ENCODE peak calls at places on chromosomes 3 and 15, in five cellular contexts. D is suprapubic skin; L is cardiac muscle cell; G is CD8-positive, alpha-beta T cell; M is HCT116. P is an unnamed sample.

GRCh38 chr3:31934018-31934417 is 47.0 kb downstream of the OSBPL10 start:
- DNase-seq in D (no peak), L (no peak), G (no peak), M (no peak), P (no peak)

GRCh38 chr3:72523409-72524172 is 324.7 kb downstream of the SHQ1 start:
- DNase-seq in D (no peak), L (no peak), G (no peak), M (no peak), P (no peak)

GRCh38 chr3:184415229-184415517 is 35.3 kb downstream of the CHRD start:
- DNase-seq in D (no peak), L (no peak), G (no peak), M (no peak), P (no peak)

GRCh38 chr15:40424483-40425115 is 16.2 kb upstream of the BAHD1 start:
- DNase-seq in D (no peak), L (no peak), G (no peak), M (no peak), P (no peak)

GRCh38 chr3:17894434-17895060 is 152.1 kb upstream of the TBC1D5 start:
- DNase-seq in D (no peak), L (peak; percentile 64), G (no peak), M (peak; percentile 56), P (peak; percentile 42)

GRCh38 chr3:58116985-58117384 is 93.8 kb downstream of the DNASE1L3 start:
- DNase-seq in D (no peak), L (no peak), G (no peak), M (no peak), P (no peak)

GRCh38 chr3:129723558-129724324 is 117.3 kb upstream of the PLXND1 start:
- DNase-seq in D (peak; percentile 80), L (peak; percentile 28), G (no peak), M (no peak), P (no peak)

GRCh38 chr3:40211579-40211978 is 97.9 kb upstream of the EIF1B start:
- DNase-seq in D (no peak), L (no peak), G (no peak), M (no peak), P (no peak)

GRCh38 chr3:169597083-169597609 is 66.4 kb downstream of the MECOM start:
- DNase-seq in D (no peak), L (no peak), G (no peak), M (no peak), P (no peak)

GRCh38 chr3:105466072-105466471 is 99.4 kb downstream of the ALCAM start:
- DNase-seq in D (no peak), L (no peak), G (no peak), M (no peak), P (no peak)

GRCh38 chr3:43153189-43154083 is 47.6 kb upstream of the POMGNT2 start:
- DNase-seq in D (peak; percentile 72), L (no peak), G (no peak), M (no peak), P (no peak)

GRCh38 chr3:64224826-64225606 is at the start of gene PRICKLE2:
- DNase-seq in D (peak; percentile 90), L (peak; percentile 41), G (no peak), M (no peak), P (no peak)

GRCh38 chr15:74540135-74540760 is 772 bp upstream of the ARID3B start:
- DNase-seq in D (no peak), L (no peak), G (no peak), M (no peak), P (no peak)

GRCh38 chr3:632571-633170 is 436.1 kb downstream of the CHL1 start:
- DNase-seq in D (no peak), L (peak; percentile 81), G (no peak), M (peak; percentile 35), P (peak; percentile 2)

GRCh38 chr3:160981217-160981938 is 123.8 kb downstream of the B3GALNT1 start:
- DNase-seq in D (no peak), L (no peak), G (no peak), M (no peak), P (no peak)

GRCh38 chr3:81307221-81307620 is 454.2 kb downstream of the GBE1 start:
- DNase-seq in D (no peak), L (no peak), G (no peak), M (no peak), P (no peak)

GRCh38 chr15:69909719-69910444 is 187.8 kb downstream of the TLE3 start:
- DNase-seq in D (no peak), L (no peak), G (no peak), M (peak; percentile 3), P (no peak)

DNA sequence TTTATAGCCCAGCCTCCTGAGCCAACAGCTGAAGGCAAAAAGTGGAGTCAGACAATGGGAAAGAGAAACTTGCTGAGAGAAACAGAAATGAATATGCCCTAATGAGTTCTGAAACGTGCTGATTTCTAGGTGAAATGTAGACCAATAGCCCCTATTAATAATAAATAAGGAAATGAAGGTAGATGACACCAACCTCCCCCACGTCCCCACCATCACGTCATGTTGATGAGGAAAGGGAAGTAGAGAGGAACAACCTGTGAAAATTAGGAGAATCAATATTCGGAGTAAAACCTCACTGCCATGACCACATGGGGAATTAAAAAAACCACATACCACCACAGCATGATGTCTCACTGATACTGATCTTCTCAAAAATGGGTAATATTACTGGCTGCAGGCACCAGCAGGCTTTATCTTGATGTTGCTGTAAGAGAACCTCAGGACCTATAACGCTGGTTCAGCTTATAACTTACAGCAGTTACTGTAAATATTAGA is 64.0 kb downstream of the KAT2B start:
- DNase-seq in D (no peak), L (no peak), G (no peak), M (no peak), P (peak; percentile 35)
- H3K27me3 ChIP-seq in D (no peaks in the 10 kb centered on the region), L (no peaks in the 10 kb centered on the region), G (no peaks in the 10 kb centered on the region), M (no peaks in the 10 kb centered on the region), P (no peaks in the 10 kb centered on the region)

GRCh38 chr15:41505776-41506175 is 7.9 kb downstream of the LTK start:
- DNase-seq in D (no peak), L (no peak), G (no peak), M (no peak), P (no peak)

GRCh38 chr15:41502787-41503668 is 9.4 kb downstream of the ITPKA start:
- DNase-seq in D (no peak), L (no peak), G (no peak), M (no peak), P (no peak)

GRCh38 chr15:41501961-41502786 is 8.5 kb downstream of the ITPKA start:
- DNase-seq in D (no peak), L (peak; percentile 15), G (no peak), M (no peak), P (peak; percentile 47)

GRCh38 chr15:41504751-41505492 is 8.7 kb downstream of the LTK start:
- DNase-seq in D (no peak), L (no peak), G (no peak), M (no peak), P (no peak)

GRCh38 chr15:41503669-41504010 is 10.0 kb downstream of the ITPKA start:
- DNase-seq in D (no peak), L (no peak), G (no peak), M (no peak), P (no peak)
- H3K27me3 ChIP-seq in D (peaks cover 60% of the 10 kb centered on the region), L (peaks cover 100% of the 10 kb centered on the region), G (peaks cover 22% of the 10 kb centered on the region), M (no peaks in the 10 kb centered on the region), P (peaks cover 2% of the 10 kb centered on the region)

GRCh38 chr3:123327956-123328850 is 120.7 kb downstream of the ADCY5 start:
- DNase-seq in D (no peak), L (no peak), G (no peak), M (no peak), P (no peak)

GRCh38 chr3:123327480-123327879 is 121.4 kb downstream of the ADCY5 start:
- DNase-seq in D (no peak), L (no peak), G (no peak), M (no peak), P (no peak)

GRCh38 chr3:123324880-123325765 is 123.4 kb downstream of the SEC22A start:
- DNase-seq in D (no peak), L (no peak), G (no peak), M (no peak), P (no peak)

GRCh38 chr3:123325766-123326256 is 123.1 kb downstream of the ADCY5 start:
- DNase-seq in D (no peak), L (no peak), G (no peak), M (no peak), P (no peak)

GRCh38 chr3:123326531-123326930 is 122.4 kb downstream of the ADCY5 start:
- DNase-seq in D (no peak), L (no peak), G (no peak), M (no peak), P (no peak)
- H3K27me3 ChIP-seq in D (peaks cover 7% of the 10 kb centered on the region), L (peaks cover 8% of the 10 kb centered on the region), G (no peaks in the 10 kb centered on the region), M (peaks cover 4% of the 10 kb centered on the region), P (no peaks in the 10 kb centered on the region)

DNA sequence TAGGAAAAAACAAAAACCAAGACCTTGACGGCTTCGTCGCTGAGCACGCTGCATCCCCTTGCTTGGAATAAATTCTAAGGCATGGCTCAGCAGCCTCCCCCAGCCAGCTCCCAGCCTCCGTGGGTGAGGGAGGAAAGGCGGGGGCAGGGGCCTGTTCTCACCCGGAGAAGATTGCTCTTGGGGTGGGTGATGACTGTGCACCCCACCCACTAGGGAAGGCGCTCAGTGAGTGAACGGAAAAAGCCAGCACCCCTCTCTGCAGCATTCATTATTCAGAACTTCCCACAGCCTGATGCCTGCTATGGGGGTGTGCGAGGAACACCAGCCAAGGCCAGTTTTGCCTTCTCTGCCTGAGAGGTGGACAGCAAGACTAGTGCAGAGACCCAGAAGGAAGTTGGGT is 19.3 kb upstream of the NTRK3 start:
- DNase-seq in D (no peak), L (no peak), G (no peak), M (no peak), P (no peak)
- H3K27me3 ChIP-seq in D (peaks cover 31% of the 10 kb centered on the region), L (peaks cover 31% of the 10 kb centered on the region), G (no peaks in the 10 kb centered on the region), M (peaks cover 37% of the 10 kb centered on the region), P (no peaks in the 10 kb centered on the region)

DNA sequence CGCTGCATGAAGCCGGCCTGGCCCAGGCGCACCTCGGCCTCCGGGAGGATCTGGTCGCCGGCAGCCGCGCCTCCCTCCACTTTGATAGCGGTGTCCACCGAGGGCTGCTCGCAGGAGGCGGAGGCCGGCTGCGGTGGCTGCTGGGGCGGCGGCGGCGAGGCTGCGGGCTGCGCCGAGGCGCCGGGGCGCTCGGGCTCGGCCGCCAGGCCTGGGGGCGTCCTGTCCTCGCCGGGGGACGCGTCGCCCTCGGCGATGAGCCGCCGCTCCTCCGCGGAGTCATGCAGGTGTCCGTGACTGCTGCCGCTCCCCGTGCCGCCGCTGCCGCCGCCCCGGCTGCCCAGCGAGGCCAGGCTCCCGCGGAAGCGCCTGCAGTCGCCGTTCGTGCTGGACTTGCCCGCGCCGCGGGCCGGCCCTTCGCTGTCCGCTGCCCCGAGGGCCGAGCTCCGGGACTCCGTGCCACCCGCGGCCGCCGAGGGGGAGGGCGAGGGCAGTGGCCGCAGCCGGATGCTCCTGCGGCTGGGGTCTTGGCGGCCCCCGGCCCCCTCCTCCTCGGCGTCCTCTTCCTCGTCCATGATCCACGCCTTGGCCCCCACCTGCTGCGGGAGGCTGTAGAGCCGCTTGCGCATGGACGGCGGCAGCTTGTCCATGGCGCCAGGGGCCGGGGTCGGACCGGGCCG is 996 bp downstream of the HCN4 start:
- DNase-seq in D (no peak), L (no peak), G (no peak), M (no peak), P (no peak)
- H3K27me3 ChIP-seq in D (peaks cover 96% of the 10 kb centered on the region), L (no peaks in the 10 kb centered on the region), G (no peaks in the 10 kb centered on the region), M (peaks cover 2% of the 10 kb centered on the region), P (no peaks in the 10 kb centered on the region)